ENCODE peak calls at places on chromosome 11, in seven cellular contexts. One of them, this sample, is unnamed. For H3K79me2, the result is how much of the 10 kb centered on the place peaks cover.

GRCh38 chr11:45300715-45301114 is 14.6 kb upstream of the SYT13 start:
- DNase-seq in endothelial cell of umbilical vein: no peak
- DNase-seq in SK-N-SH: no peak
- DNase-seq in HepG2: no peak
- DNase-seq in HCT116: no peak
- DNase-seq in GM12878: no peak
- DNase-seq in K562: no peak
- DNase-seq in this sample: no peak

GRCh38 chr11:44893250-44894216 is 57.1 kb downstream of the TP53I11 start:
- DNase-seq in endothelial cell of umbilical vein: no peak
- DNase-seq in SK-N-SH: peak
- DNase-seq in HepG2: no peak
- DNase-seq in HCT116: no peak
- DNase-seq in GM12878: no peak
- DNase-seq in K562: no peak
- DNase-seq in this sample: no peak

GRCh38 chr11:2703487-2704141 is 3.8 kb upstream of the KCNQ1OT1 start:
- DNase-seq in endothelial cell of umbilical vein: no peak
- DNase-seq in SK-N-SH: no peak
- DNase-seq in HepG2: no peak
- DNase-seq in HCT116: no peak
- DNase-seq in GM12878: no peak
- DNase-seq in K562: no peak
- DNase-seq in this sample: no peak

GRCh38 chr11:66070604-66071325 is 693 bp downstream of the PACS1 start:
- DNase-seq in endothelial cell of umbilical vein: peak
- DNase-seq in SK-N-SH: peak
- DNase-seq in HepG2: no peak
- DNase-seq in HCT116: no peak
- DNase-seq in GM12878: no peak
- DNase-seq in K562: peak
- DNase-seq in this sample: no peak

GRCh38 chr11:68373810-68374501 is 61.6 kb downstream of the LRP5 start:
- DNase-seq in endothelial cell of umbilical vein: peak
- DNase-seq in SK-N-SH: peak
- DNase-seq in HepG2: peak
- DNase-seq in HCT116: no peak
- DNase-seq in GM12878: no peak
- DNase-seq in K562: no peak
- DNase-seq in this sample: no peak

GRCh38 chr11:26229270-26229669 is 102.7 kb upstream of the ANO3 start:
- DNase-seq in endothelial cell of umbilical vein: peak
- DNase-seq in SK-N-SH: no peak
- DNase-seq in HepG2: no peak
- DNase-seq in HCT116: no peak
- DNase-seq in GM12878: no peak
- DNase-seq in K562: no peak
- DNase-seq in this sample: no peak

GRCh38 chr11:28153586-28153985 is 45.4 kb downstream of the METTL15 start:
- DNase-seq in endothelial cell of umbilical vein: no peak
- DNase-seq in SK-N-SH: no peak
- DNase-seq in HepG2: no peak
- DNase-seq in HCT116: no peak
- DNase-seq in GM12878: no peak
- DNase-seq in K562: no peak
- DNase-seq in this sample: no peak

GRCh38 chr11:130431337-130431773 is 2.9 kb upstream of the ADAMTS8 start:
- DNase-seq in endothelial cell of umbilical vein: peak
- DNase-seq in SK-N-SH: peak
- DNase-seq in HepG2: peak
- DNase-seq in HCT116: peak
- DNase-seq in GM12878: no peak
- DNase-seq in K562: peak
- DNase-seq in this sample: peak

GRCh38 chr11:65646921-65647701 is 9.2 kb downstream of the SIPA1 start:
- DNase-seq in endothelial cell of umbilical vein: peak
- DNase-seq in SK-N-SH: peak
- DNase-seq in HepG2: no peak
- DNase-seq in HCT116: no peak
- DNase-seq in GM12878: no peak
- DNase-seq in K562: no peak
- DNase-seq in this sample: peak

GRCh38 chr11:58524232-58525036 is 16.5 kb upstream of the OR5B21 start:
- DNase-seq in endothelial cell of umbilical vein: peak
- DNase-seq in SK-N-SH: peak
- DNase-seq in HepG2: peak
- DNase-seq in HCT116: peak
- DNase-seq in GM12878: peak
- DNase-seq in K562: peak
- DNase-seq in this sample: no peak

GRCh38 chr11:17423533-17424310 is 35.3 kb upstream of the KCNJ11 start:
- DNase-seq in endothelial cell of umbilical vein: no peak
- DNase-seq in SK-N-SH: no peak
- DNase-seq in HepG2: peak
- DNase-seq in HCT116: no peak
- DNase-seq in GM12878: no peak
- DNase-seq in K562: no peak
- DNase-seq in this sample: no peak

GRCh38 chr11:68818181-68818580 is 23.5 kb downstream of the CPT1A start:
- DNase-seq in endothelial cell of umbilical vein: no peak
- DNase-seq in SK-N-SH: no peak
- DNase-seq in HepG2: no peak
- DNase-seq in HCT116: no peak
- DNase-seq in GM12878: no peak
- DNase-seq in K562: no peak
- DNase-seq in this sample: no peak

GRCh38 chr11:8913961-8914660 is 3.1 kb downstream of the AKIP1 start:
- DNase-seq in endothelial cell of umbilical vein: peak
- DNase-seq in SK-N-SH: peak
- DNase-seq in HepG2: peak
- DNase-seq in HCT116: no peak
- DNase-seq in GM12878: no peak
- DNase-seq in K562: peak
- DNase-seq in this sample: peak

GRCh38 chr11:129117595-129118350 is 74.4 kb downstream of the ARHGAP32 start:
- DNase-seq in endothelial cell of umbilical vein: peak
- DNase-seq in SK-N-SH: peak
- DNase-seq in HepG2: peak
- DNase-seq in HCT116: peak
- DNase-seq in GM12878: no peak
- DNase-seq in K562: peak
- DNase-seq in this sample: no peak

GRCh38 chr11:69883292-69884255 is 64.4 kb upstream of the FGF3 start:
- DNase-seq in endothelial cell of umbilical vein: no peak
- DNase-seq in SK-N-SH: no peak
- DNase-seq in HepG2: no peak
- DNase-seq in HCT116: no peak
- DNase-seq in GM12878: no peak
- DNase-seq in K562: no peak
- DNase-seq in this sample: no peak

GRCh38 chr11:69880041-69880802 is 61.0 kb upstream of the FGF3 start:
- DNase-seq in endothelial cell of umbilical vein: no peak
- DNase-seq in SK-N-SH: no peak
- DNase-seq in HepG2: no peak
- DNase-seq in HCT116: no peak
- DNase-seq in GM12878: no peak
- DNase-seq in K562: no peak
- DNase-seq in this sample: peak

GRCh38 chr11:69882270-69882608 is 63.0 kb upstream of the FGF3 start:
- DNase-seq in endothelial cell of umbilical vein: no peak
- DNase-seq in SK-N-SH: no peak
- DNase-seq in HepG2: no peak
- DNase-seq in HCT116: no peak
- DNase-seq in GM12878: no peak
- DNase-seq in K562: no peak
- DNase-seq in this sample: no peak

GRCh38 chr11:69880803-69881445 is 61.7 kb upstream of the FGF3 start:
- DNase-seq in endothelial cell of umbilical vein: no peak
- DNase-seq in SK-N-SH: no peak
- DNase-seq in HepG2: no peak
- DNase-seq in HCT116: no peak
- DNase-seq in GM12878: no peak
- DNase-seq in K562: no peak
- DNase-seq in this sample: no peak

DNA sequence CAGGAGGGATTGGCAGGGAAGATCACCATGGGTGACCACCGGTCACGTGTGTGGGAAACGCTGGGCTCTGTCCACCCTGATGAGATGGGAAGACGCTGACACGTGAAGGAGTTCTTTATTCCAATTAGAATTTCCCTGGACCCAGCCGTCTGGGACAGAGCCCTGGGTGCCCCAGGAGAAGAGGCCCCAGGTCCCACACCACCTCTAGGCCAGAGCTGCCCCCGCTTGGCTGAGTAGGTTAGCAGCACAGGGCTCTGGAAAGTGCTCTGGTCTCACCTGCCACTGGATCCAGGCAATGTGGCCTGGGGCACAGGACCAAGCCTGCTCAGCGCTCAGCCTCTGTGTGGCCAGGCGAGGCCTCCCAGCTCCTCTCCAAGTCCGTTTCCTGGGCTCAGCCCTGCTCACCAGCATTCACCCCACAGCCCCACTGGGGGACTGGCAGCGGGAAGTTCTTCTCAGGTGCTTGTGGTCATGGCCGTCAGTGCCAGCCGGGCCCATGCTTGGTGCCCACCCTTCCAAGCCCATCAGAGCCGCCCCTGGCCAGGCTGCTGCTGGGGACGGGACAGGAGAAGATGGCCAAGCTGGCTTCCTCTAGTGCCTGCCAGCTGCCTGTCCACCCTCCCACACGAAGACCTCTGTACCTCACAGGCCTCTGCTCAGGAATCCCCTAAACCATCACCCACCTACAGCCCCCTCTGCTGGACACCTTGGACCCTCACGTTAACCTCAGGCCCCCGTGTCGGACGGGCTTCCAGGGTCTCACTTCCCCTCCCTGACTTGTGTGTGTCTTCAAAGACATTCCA is 62.5 kb upstream of the FGF3 start:
- DNase-seq in endothelial cell of umbilical vein: no peak
- DNase-seq in SK-N-SH: no peak
- DNase-seq in HepG2: no peak
- DNase-seq in HCT116: no peak
- DNase-seq in GM12878: no peak
- DNase-seq in K562: peak
- DNase-seq in this sample: no peak
- H3K79me2 ChIP-seq in endothelial cell of umbilical vein: under half
- H3K79me2 ChIP-seq in SK-N-SH: under half
- H3K79me2 ChIP-seq in HepG2: under half
- H3K79me2 ChIP-seq in HCT116: under half
- H3K79me2 ChIP-seq in GM12878: under half
- H3K79me2 ChIP-seq in K562: under half
- H3K79me2 ChIP-seq in this sample: under half

DNA sequence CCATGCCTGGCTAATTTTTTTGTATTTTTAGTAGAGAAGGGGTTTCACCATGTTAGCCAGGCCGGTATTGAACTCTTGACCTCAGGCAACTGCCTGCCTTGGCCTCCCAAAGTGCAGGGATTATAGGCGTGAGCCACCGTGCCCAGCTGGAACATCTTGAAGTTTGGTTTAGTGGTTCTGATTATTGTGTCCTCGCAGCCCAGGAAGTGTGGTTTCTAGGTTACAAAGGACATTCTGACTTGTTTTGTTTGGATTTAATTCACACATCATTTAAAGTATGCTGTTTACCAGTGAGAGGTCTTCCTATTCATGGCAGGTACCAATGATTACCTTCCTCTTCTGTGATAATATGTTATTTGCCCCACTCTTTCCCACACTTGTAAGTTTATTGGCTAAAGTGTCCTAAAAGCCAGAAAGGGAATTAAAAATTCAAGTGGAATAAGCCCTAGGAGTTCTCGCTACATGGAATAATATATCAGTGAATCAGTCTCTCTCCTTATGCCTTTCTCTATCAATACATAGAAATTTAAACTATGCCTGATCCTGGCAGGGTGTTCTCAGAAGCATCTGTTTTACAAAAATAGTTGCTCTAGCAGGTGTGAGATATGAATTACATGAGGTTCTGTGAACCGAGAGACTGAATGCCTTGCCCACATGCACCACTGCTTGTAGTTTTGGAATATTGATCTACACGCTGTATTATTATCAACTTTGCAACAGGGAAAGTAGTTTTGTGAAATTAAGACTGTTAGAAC is 263.1 kb downstream of the DDX10 start:
- DNase-seq in endothelial cell of umbilical vein: no peak
- DNase-seq in SK-N-SH: no peak
- DNase-seq in HepG2: no peak
- DNase-seq in HCT116: no peak
- DNase-seq in GM12878: no peak
- DNase-seq in K562: no peak
- DNase-seq in this sample: no peak
- TF ChIP-seq MAX in endothelial cell of umbilical vein: no peak
- TF ChIP-seq MAX in SK-N-SH: no peak
- TF ChIP-seq MAX in HepG2: no peak
- TF ChIP-seq MAX in HCT116: no peak
- TF ChIP-seq MAX in GM12878: no peak
- TF ChIP-seq MAX in K562: no peak
- TF ChIP-seq MAX in this sample: no peak

GRCh38 chr11:46484101-46484500 is 92.5 kb upstream of the CHRM4 start:
- DNase-seq in endothelial cell of umbilical vein: no peak
- DNase-seq in SK-N-SH: no peak
- DNase-seq in HepG2: no peak
- DNase-seq in HCT116: no peak
- DNase-seq in GM12878: no peak
- DNase-seq in K562: no peak
- DNase-seq in this sample: no peak

GRCh38 chr11:46490576-46491100 is 99.1 kb upstream of the CHRM4 start:
- DNase-seq in endothelial cell of umbilical vein: peak
- DNase-seq in SK-N-SH: no peak
- DNase-seq in HepG2: no peak
- DNase-seq in HCT116: no peak
- DNase-seq in GM12878: no peak
- DNase-seq in K562: no peak
- DNase-seq in this sample: no peak

GRCh38 chr11:46489668-46490560 is 98.3 kb upstream of the CHRM4 start:
- DNase-seq in endothelial cell of umbilical vein: peak
- DNase-seq in SK-N-SH: peak
- DNase-seq in HepG2: peak
- DNase-seq in HCT116: peak
- DNase-seq in GM12878: no peak
- DNase-seq in K562: peak
- DNase-seq in this sample: peak

GRCh38 chr11:46480909-46481308 is 89.3 kb upstream of the CHRM4 start:
- DNase-seq in endothelial cell of umbilical vein: no peak
- DNase-seq in SK-N-SH: peak
- DNase-seq in HepG2: no peak
- DNase-seq in HCT116: no peak
- DNase-seq in GM12878: no peak
- DNase-seq in K562: no peak
- DNase-seq in this sample: no peak

GRCh38 chr11:46485852-46486443 is 94.4 kb upstream of the CHRM4 start:
- DNase-seq in endothelial cell of umbilical vein: no peak
- DNase-seq in SK-N-SH: peak
- DNase-seq in HepG2: no peak
- DNase-seq in HCT116: no peak
- DNase-seq in GM12878: no peak
- DNase-seq in K562: no peak
- DNase-seq in this sample: no peak
- H3K4me2 ChIP-seq in endothelial cell of umbilical vein: no peak
- H3K4me2 ChIP-seq in SK-N-SH: no peak
- H3K4me2 ChIP-seq in HepG2: no peak
- H3K4me2 ChIP-seq in HCT116: no peak
- H3K4me2 ChIP-seq in GM12878: no peak
- H3K4me2 ChIP-seq in K562: no peak
- H3K4me2 ChIP-seq in this sample: no peak

GRCh38 chr11:103091024-103091423 is 936 bp downstream of the DCUN1D5 start:
- DNase-seq in endothelial cell of umbilical vein: peak
- DNase-seq in SK-N-SH: peak
- DNase-seq in HepG2: peak
- DNase-seq in HCT116: no peak
- DNase-seq in GM12878: no peak
- DNase-seq in K562: peak
- DNase-seq in this sample: no peak
- H3K79me2 ChIP-seq in endothelial cell of umbilical vein: half or more
- H3K79me2 ChIP-seq in SK-N-SH: half or more
- H3K79me2 ChIP-seq in HepG2: under half
- H3K79me2 ChIP-seq in HCT116: half or more
- H3K79me2 ChIP-seq in GM12878: half or more
- H3K79me2 ChIP-seq in K562: half or more
- H3K79me2 ChIP-seq in this sample: under half

This sample was measured in H1.